ENCODE peak calls at places on chromosomes 11 and 22, in four cellular contexts. O, P, B and A are unnamed samples.

GRCh38 chr11:30855383-30856006 is 269.3 kb upstream of the MPPED2 start:
- DNase-seq in B (no peak), O (peak), P (no peak), A (no peak)

GRCh38 chr22:20520093-20520511 is 12.7 kb downstream of the MED15 start:
- DNase-seq in B (no peak), P (no peak), O (peak), A (no peak)

GRCh38 chr11:11416502-11416901 is 63.5 kb upstream of the CSNK2A3 start:
- DNase-seq in B (no peak), P (no peak), O (peak), A (no peak)

GRCh38 chr22:38755155-38755910 is 465 bp downstream of the SUN2 start:
- DNase-seq in B (peak), P (peak), O (peak), A (peak)

GRCh38 chr11:132318421-132319157 is 948.2 kb downstream of the NTM start:
- DNase-seq in O (peak), P (no peak), B (no peak), A (no peak)

GRCh38 chr11:13745165-13745564 is 76.7 kb downstream of the FAR1 start:
- DNase-seq in B (no peak), O (peak), P (no peak), A (no peak)

GRCh38 chr11:76131585-76131984 is 74.7 kb downstream of the WNT11 start:
- DNase-seq in P (no peak), O (no peak), B (no peak), A (no peak)

GRCh38 chr22:44965171-44965570 is 44.6 kb downstream of the PHF21B start:
- DNase-seq in P (no peak), B (no peak), O (no peak), A (no peak)

GRCh38 chr11:68890490-68891231 is 13.0 kb downstream of the MRPL21 start:
- DNase-seq in B (peak), P (peak), O (peak), A (peak)

GRCh38 chr22:24564376-24565058 is 8.7 kb downstream of the SNRPD3 start:
- DNase-seq in P (no peak), O (no peak), B (no peak), A (peak)

GRCh38 chr22:28917747-28918543 is 34.6 kb downstream of the ZNRF3 start:
- DNase-seq in P (peak), B (no peak), O (peak), A (peak)

GRCh38 chr11:62579252-62579651 is 5.6 kb upstream of the EEF1G start:
- DNase-seq in O (no peak), B (no peak), P (no peak), A (no peak)

GRCh38 chr11:34426766-34427170 is 12.0 kb upstream of the CAT start:
- DNase-seq in O (peak), B (no peak), P (no peak), A (no peak)

GRCh38 chr11:79342686-79343085 is 98.1 kb downstream of the TENM4 start:
- DNase-seq in O (no peak), B (no peak), P (no peak), A (no peak)

GRCh38 chr11:73310076-73310475 is 2.0 kb downstream of the ARHGEF17 start:
- DNase-seq in P (no peak), O (no peak), B (no peak), A (no peak)

GRCh38 chr11:113111156-113111555 is 149.9 kb downstream of the NCAM1 start:
- DNase-seq in P (no peak), O (no peak), B (no peak), A (no peak)

GRCh38 chr11:64294665-64295289 is 3.7 kb downstream of the KCNK4 start:
- DNase-seq in P (no peak), O (no peak), B (no peak), A (no peak)

GRCh38 chr11:88175004-88175706 is at the start of gene RAB38:
- DNase-seq in O (peak), B (peak), P (peak), A (peak)

GRCh38 chr22:28017558-28017820 is 98.4 kb upstream of the PITPNB start:
- DNase-seq in B (no peak), O (no peak), P (no peak), A (no peak)

GRCh38 chr11:66119348-66120133 is 49.5 kb downstream of the PACS1 start:
- DNase-seq in P (peak), B (no peak), O (peak), A (no peak)

GRCh38 chr11:85029964-85030363 is 597.2 kb downstream of the DLG2 start:
- DNase-seq in B (no peak), O (peak), P (no peak), A (no peak)

GRCh38 chr11:35507688-35508087 is 17.7 kb downstream of the PAMR1 start:
- DNase-seq in B (no peak), O (no peak), P (no peak), A (no peak)

GRCh38 chr11:118615282-118615979 is 8.0 kb downstream of the PHLDB1 start:
- DNase-seq in P (no peak), B (no peak), O (no peak), A (no peak)